ENCODE peak calls at places on chromosomes 7 and 10, in five cellular contexts. One of them, this sample, is unnamed.

GRCh38 chr7:4894482-4894881 is 11.0 kb upstream of the RADIL start:
- DNase-seq in left cardiac atrium: no peak
- DNase-seq in ovary: no peak
- DNase-seq in OCI-LY7: no peak
- DNase-seq in hepatocyte: no peak
- DNase-seq in this sample: no peak

GRCh38 chr10:13528875-13529713 is at the start of gene BEND7:
- DNase-seq in OCI-LY7: no peak
- DNase-seq in ovary: peak; percentile 69
- DNase-seq in hepatocyte: peak; percentile 75
- DNase-seq in left cardiac atrium: peak; percentile 46
- DNase-seq in this sample: no peak

GRCh38 chr10:103897241-103897774 is 20.7 kb downstream of the STN1 start:
- DNase-seq in ovary: no peak
- DNase-seq in hepatocyte: no peak
- DNase-seq in left cardiac atrium: no peak
- DNase-seq in OCI-LY7: no peak
- DNase-seq in this sample: peak; percentile 25

GRCh38 chr7:14305233-14305866 is 315.9 kb upstream of the ETV1 start:
- DNase-seq in left cardiac atrium: no peak
- DNase-seq in ovary: no peak
- DNase-seq in hepatocyte: no peak
- DNase-seq in OCI-LY7: no peak
- DNase-seq in this sample: no peak

GRCh38 chr7:137206770-137207169 is 136.8 kb downstream of the PTN start:
- DNase-seq in OCI-LY7: no peak
- DNase-seq in left cardiac atrium: no peak
- DNase-seq in hepatocyte: no peak
- DNase-seq in ovary: no peak
- DNase-seq in this sample: no peak

GRCh38 chr7:28778781-28779180 is 179.3 kb downstream of the TRIL start:
- DNase-seq in OCI-LY7: no peak
- DNase-seq in ovary: no peak
- DNase-seq in hepatocyte: no peak
- DNase-seq in left cardiac atrium: no peak
- DNase-seq in this sample: no peak

GRCh38 chr7:157800281-157800680 is 463.5 kb downstream of the DNAJB6 start:
- DNase-seq in left cardiac atrium: no peak
- DNase-seq in hepatocyte: no peak
- DNase-seq in OCI-LY7: no peak
- DNase-seq in ovary: no peak
- DNase-seq in this sample: no peak

GRCh38 chr7:16421333-16422099 is at the start of gene CRPPA:
- DNase-seq in OCI-LY7: no peak
- DNase-seq in ovary: peak; percentile 68
- DNase-seq in hepatocyte: peak; percentile 55
- DNase-seq in left cardiac atrium: peak; percentile 52
- DNase-seq in this sample: no peak

GRCh38 chr10:48716393-48716792 is 31.7 kb downstream of the WDFY4 start:
- DNase-seq in left cardiac atrium: no peak
- DNase-seq in OCI-LY7: no peak
- DNase-seq in ovary: no peak
- DNase-seq in hepatocyte: no peak
- DNase-seq in this sample: no peak

GRCh38 chr10:14820010-14820774 is 17.6 kb downstream of the CDNF start:
- DNase-seq in hepatocyte: peak; percentile 61
- DNase-seq in ovary: no peak
- DNase-seq in OCI-LY7: no peak
- DNase-seq in left cardiac atrium: no peak
- DNase-seq in this sample: no peak

GRCh38 chr10:34978080-34978479 is 112.1 kb downstream of the CUL2 start:
- DNase-seq in ovary: no peak
- DNase-seq in hepatocyte: no peak
- DNase-seq in OCI-LY7: no peak
- DNase-seq in left cardiac atrium: no peak
- DNase-seq in this sample: no peak

GRCh38 chr10:4006848-4007247 is 221.8 kb upstream of the KLF6 start:
- DNase-seq in OCI-LY7: no peak
- DNase-seq in hepatocyte: no peak
- DNase-seq in ovary: no peak
- DNase-seq in left cardiac atrium: no peak
- DNase-seq in this sample: no peak

GRCh38 chr7:70599446-70600190 is 532.3 kb upstream of the GALNT17 start:
- DNase-seq in left cardiac atrium: no peak
- DNase-seq in OCI-LY7: no peak
- DNase-seq in ovary: no peak
- DNase-seq in hepatocyte: no peak
- DNase-seq in this sample: no peak

GRCh38 chr7:106788637-106789036 is 76.4 kb upstream of the PIK3CG start:
- DNase-seq in hepatocyte: no peak
- DNase-seq in OCI-LY7: no peak
- DNase-seq in ovary: no peak
- DNase-seq in left cardiac atrium: no peak
- DNase-seq in this sample: no peak

GRCh38 chr7:99772565-99772964 is 11.4 kb downstream of the CYP3A4 start:
- DNase-seq in OCI-LY7: no peak
- DNase-seq in left cardiac atrium: no peak
- DNase-seq in ovary: no peak
- DNase-seq in hepatocyte: peak; percentile 58
- DNase-seq in this sample: no peak

GRCh38 chr7:3780525-3780924 is 479.5 kb downstream of the SDK1 start:
- DNase-seq in ovary: no peak
- DNase-seq in hepatocyte: no peak
- DNase-seq in OCI-LY7: no peak
- DNase-seq in left cardiac atrium: no peak
- DNase-seq in this sample: no peak

GRCh38 chr7:24728503-24729364 is 28.5 kb downstream of the GSDME start:
- DNase-seq in hepatocyte: no peak
- DNase-seq in OCI-LY7: no peak
- DNase-seq in left cardiac atrium: peak; percentile 43
- DNase-seq in ovary: no peak
- DNase-seq in this sample: peak; percentile 40

GRCh38 chr10:8331387-8331786 is 276.9 kb downstream of the GATA3 start:
- DNase-seq in ovary: no peak
- DNase-seq in left cardiac atrium: no peak
- DNase-seq in hepatocyte: no peak
- DNase-seq in OCI-LY7: no peak
- DNase-seq in this sample: no peak

GRCh38 chr10:132294196-132294520 is 13.6 kb downstream of the STK32C start:
- DNase-seq in ovary: no peak
- DNase-seq in hepatocyte: no peak
- DNase-seq in left cardiac atrium: peak; percentile 6
- DNase-seq in OCI-LY7: no peak
- DNase-seq in this sample: no peak

GRCh38 chr7:156642306-156643045 is 1.9 kb downstream of the RNF32 start:
- DNase-seq in ovary: no peak
- DNase-seq in left cardiac atrium: no peak
- DNase-seq in OCI-LY7: no peak
- DNase-seq in hepatocyte: no peak
- DNase-seq in this sample: no peak

GRCh38 chr7:117041007-117041406 is 87.7 kb downstream of the ST7 start:
- DNase-seq in left cardiac atrium: no peak
- DNase-seq in hepatocyte: no peak
- DNase-seq in ovary: no peak
- DNase-seq in OCI-LY7: no peak
- DNase-seq in this sample: no peak

GRCh38 chr7:24972991-24973390 is 7.0 kb downstream of the OSBPL3 start:
- DNase-seq in ovary: no peak
- DNase-seq in OCI-LY7: no peak
- DNase-seq in hepatocyte: no peak
- DNase-seq in left cardiac atrium: no peak
- DNase-seq in this sample: no peak

GRCh38 chr7:51090411-51090810 is 226.2 kb downstream of the COBL start:
- DNase-seq in OCI-LY7: no peak
- DNase-seq in hepatocyte: no peak
- DNase-seq in left cardiac atrium: no peak
- DNase-seq in ovary: no peak
- DNase-seq in this sample: no peak

GRCh38 chr10:132329565-132330485 is 2.2 kb upstream of the LRRC27 start:
- DNase-seq in OCI-LY7: peak; percentile 28
- DNase-seq in left cardiac atrium: peak; percentile 54
- DNase-seq in hepatocyte: no peak
- DNase-seq in ovary: no peak
- DNase-seq in this sample: no peak

GRCh38 chr7:73572767-73573186 is 5.6 kb downstream of the TBL2 start:
- DNase-seq in ovary: peak; percentile 25
- DNase-seq in left cardiac atrium: no peak
- DNase-seq in OCI-LY7: no peak
- DNase-seq in hepatocyte: no peak
- DNase-seq in this sample: no peak

GRCh38 chr7:3229904-3230470 is 71.1 kb upstream of the SDK1 start:
- DNase-seq in OCI-LY7: no peak
- DNase-seq in ovary: no peak
- DNase-seq in left cardiac atrium: no peak
- DNase-seq in hepatocyte: no peak
- DNase-seq in this sample: no peak

GRCh38 chr7:98051118-98051744 is 55.4 kb upstream of the LMTK2 start:
- DNase-seq in left cardiac atrium: no peak
- DNase-seq in ovary: no peak
- DNase-seq in OCI-LY7: peak; percentile 59
- DNase-seq in hepatocyte: peak; percentile 32
- DNase-seq in this sample: no peak

GRCh38 chr10:86344281-86344680 is 22.3 kb downstream of the GRID1 start:
- DNase-seq in left cardiac atrium: no peak
- DNase-seq in OCI-LY7: no peak
- DNase-seq in ovary: no peak
- DNase-seq in hepatocyte: no peak
- DNase-seq in this sample: no peak

GRCh38 chr10:73814896-73815718 is 3.7 kb upstream of the NDST2 start:
- DNase-seq in OCI-LY7: peak; percentile 26
- DNase-seq in left cardiac atrium: no peak
- DNase-seq in hepatocyte: no peak
- DNase-seq in ovary: no peak
- DNase-seq in this sample: no peak

GRCh38 chr10:124870854-124871425 is 69.3 kb downstream of the ABRAXAS2 start:
- DNase-seq in OCI-LY7: no peak
- DNase-seq in left cardiac atrium: no peak
- DNase-seq in hepatocyte: no peak
- DNase-seq in ovary: no peak
- DNase-seq in this sample: no peak

GRCh38 chr10:114239117-114239993 is at the start of gene VWA2:
- DNase-seq in OCI-LY7: peak; percentile 23
- DNase-seq in ovary: no peak
- DNase-seq in left cardiac atrium: no peak
- DNase-seq in hepatocyte: peak; percentile 80
- DNase-seq in this sample: no peak

GRCh38 chr10:94429049-94429707 is 26.8 kb downstream of the TBC1D12 start:
- DNase-seq in left cardiac atrium: no peak
- DNase-seq in hepatocyte: no peak
- DNase-seq in OCI-LY7: no peak
- DNase-seq in ovary: no peak
- DNase-seq in this sample: no peak

GRCh38 chr10:96269438-96270300 is 1.7 kb downstream of the BLNK start:
- DNase-seq in left cardiac atrium: no peak
- DNase-seq in hepatocyte: no peak
- DNase-seq in ovary: no peak
- DNase-seq in OCI-LY7: no peak
- DNase-seq in this sample: no peak

GRCh38 chr10:7788640-7789335 is 811 bp downstream of the ATP5F1C start:
- DNase-seq in hepatocyte: peak; percentile 38
- DNase-seq in left cardiac atrium: no peak
- DNase-seq in OCI-LY7: peak; percentile 41
- DNase-seq in ovary: no peak
- DNase-seq in this sample: no peak

GRCh38 chr10:37754538-37755323 is 102.7 kb downstream of the ZNF248 start:
- DNase-seq in hepatocyte: no peak
- DNase-seq in ovary: no peak
- DNase-seq in OCI-LY7: peak; percentile 55
- DNase-seq in left cardiac atrium: no peak
- DNase-seq in this sample: no peak

GRCh38 chr10:51085204-51085603 is 10.9 kb downstream of the PRKG1 start:
- DNase-seq in hepatocyte: no peak
- DNase-seq in left cardiac atrium: no peak
- DNase-seq in OCI-LY7: no peak
- DNase-seq in ovary: no peak
- DNase-seq in this sample: no peak

GRCh38 chr10:26857991-26858706 is 2.6 kb downstream of the ABI1 start:
- DNase-seq in hepatocyte: peak; percentile 10
- DNase-seq in OCI-LY7: peak; percentile 66
- DNase-seq in ovary: no peak
- DNase-seq in left cardiac atrium: no peak
- DNase-seq in this sample: no peak

GRCh38 chr7:88191911-88192310 is 27.9 kb downstream of the SRI start:
- DNase-seq in hepatocyte: no peak
- DNase-seq in OCI-LY7: no peak
- DNase-seq in ovary: no peak
- DNase-seq in left cardiac atrium: no peak
- DNase-seq in this sample: no peak